ENCODE peak calls at places on chromosomes 6 and 20, in six cellular contexts. R, Z, X, H, T and D are unnamed samples. For H3K4me1, the result is how much of the 10 kb centered on the place peaks cover.

GRCh38 chr6:29947292-29947980 is 5.1 kb downstream of the HLA-A start:
- DNase-seq in R (no peak), T (peak), H (no peak), Z (no peak), X (no peak), D (no peak)

GRCh38 chr6:36442671-36443497 is at the start of the genes KCTD20 and PXT1:
- DNase-seq in X (no peak), T (peak), Z (peak), R (peak), H (peak), D (peak)

GRCh38 chr6:6661684-6662083 is 73.2 kb downstream of the LY86 start:
- DNase-seq in Z (peak), X (no peak), R (no peak), H (peak), T (no peak), D (peak)

GRCh38 chr6:154732824-154733609 is at the start of gene SCAF8:
- DNase-seq in X (no peak), Z (peak), R (peak), H (peak), T (peak), D (peak)

GRCh38 chr6:76072562-76072961 is at the start of gene IMPG1:
- DNase-seq in T (no peak), H (no peak), X (no peak), R (no peak), Z (no peak), D (no peak)

GRCh38 chr20:31835977-31836852 is 9.2 kb downstream of the FOXS1 start:
- DNase-seq in Z (peak), X (no peak), H (peak), T (no peak), R (peak), D (peak)

GRCh38 chr20:46933150-46933549 is 38.5 kb downstream of the EYA2 start:
- DNase-seq in Z (no peak), H (no peak), X (no peak), R (no peak), T (no peak), D (no peak)

GRCh38 chr6:167985911-167986595 is 11.4 kb upstream of the KIF25 start:
- DNase-seq in T (no peak), R (no peak), H (no peak), Z (no peak), X (no peak), D (no peak)

GRCh38 chr6:45369870-45370269 is 7.9 kb downstream of the SUPT3H start:
- DNase-seq in R (no peak), H (peak), X (no peak), Z (no peak), T (no peak), D (no peak)

GRCh38 chr20:45060341-45060740 is 40.6 kb downstream of the KCNS1 start:
- DNase-seq in Z (no peak), R (no peak), X (no peak), T (no peak), H (no peak), D (no peak)

GRCh38 chr6:106486236-106486635 is 125.7 kb downstream of the CRYBG1 start:
- DNase-seq in Z (no peak), T (no peak), H (peak), X (no peak), R (no peak), D (no peak)

GRCh38 chr20:8435251-8436035 is 303.4 kb downstream of the PLCB1 start:
- DNase-seq in X (no peak), R (no peak), Z (no peak), T (no peak), H (no peak), D (no peak)

GRCh38 chr20:35492352-35492751 is 37.0 kb downstream of the CEP250 start:
- DNase-seq in Z (no peak), X (no peak), R (no peak), T (no peak), H (no peak), D (no peak)

GRCh38 chr20:2805682-2806350 is 5.4 kb upstream of the CPXM1 start:
- DNase-seq in T (no peak), R (no peak), X (no peak), Z (no peak), H (peak), D (no peak)

GRCh38 chr20:10919549-10920140 is 245.8 kb upstream of the JAG1 start:
- DNase-seq in T (no peak), H (peak), Z (no peak), X (no peak), R (no peak), D (no peak)

DNA sequence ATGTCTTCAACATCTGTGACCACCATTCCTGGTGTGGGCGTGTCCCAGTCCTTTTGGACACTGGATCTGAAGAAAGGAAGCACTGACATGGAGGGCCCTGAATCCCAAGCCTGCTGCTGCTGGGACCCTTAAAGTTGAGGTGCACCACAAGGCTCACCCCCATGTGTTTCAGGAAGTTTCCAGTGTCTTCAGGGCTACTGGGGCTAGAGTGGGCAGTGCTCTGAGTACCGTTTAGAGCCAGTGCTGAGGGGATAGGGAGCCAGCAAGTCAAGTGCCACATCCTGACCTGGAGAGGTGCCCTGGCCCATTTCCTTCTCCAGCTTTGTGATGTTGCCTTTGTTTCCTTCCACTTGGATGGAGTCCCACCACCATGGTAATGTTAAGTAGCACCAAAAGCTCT is 687 bp upstream of the DEF6 start:
- DNase-seq in Z (no peak), X (no peak), H (no peak), R (no peak), T (no peak), D (no peak)
- H3K4me1 ChIP-seq in Z (under half), X (under half), H (under half), R (under half), T (under half), D (under half)

DNA sequence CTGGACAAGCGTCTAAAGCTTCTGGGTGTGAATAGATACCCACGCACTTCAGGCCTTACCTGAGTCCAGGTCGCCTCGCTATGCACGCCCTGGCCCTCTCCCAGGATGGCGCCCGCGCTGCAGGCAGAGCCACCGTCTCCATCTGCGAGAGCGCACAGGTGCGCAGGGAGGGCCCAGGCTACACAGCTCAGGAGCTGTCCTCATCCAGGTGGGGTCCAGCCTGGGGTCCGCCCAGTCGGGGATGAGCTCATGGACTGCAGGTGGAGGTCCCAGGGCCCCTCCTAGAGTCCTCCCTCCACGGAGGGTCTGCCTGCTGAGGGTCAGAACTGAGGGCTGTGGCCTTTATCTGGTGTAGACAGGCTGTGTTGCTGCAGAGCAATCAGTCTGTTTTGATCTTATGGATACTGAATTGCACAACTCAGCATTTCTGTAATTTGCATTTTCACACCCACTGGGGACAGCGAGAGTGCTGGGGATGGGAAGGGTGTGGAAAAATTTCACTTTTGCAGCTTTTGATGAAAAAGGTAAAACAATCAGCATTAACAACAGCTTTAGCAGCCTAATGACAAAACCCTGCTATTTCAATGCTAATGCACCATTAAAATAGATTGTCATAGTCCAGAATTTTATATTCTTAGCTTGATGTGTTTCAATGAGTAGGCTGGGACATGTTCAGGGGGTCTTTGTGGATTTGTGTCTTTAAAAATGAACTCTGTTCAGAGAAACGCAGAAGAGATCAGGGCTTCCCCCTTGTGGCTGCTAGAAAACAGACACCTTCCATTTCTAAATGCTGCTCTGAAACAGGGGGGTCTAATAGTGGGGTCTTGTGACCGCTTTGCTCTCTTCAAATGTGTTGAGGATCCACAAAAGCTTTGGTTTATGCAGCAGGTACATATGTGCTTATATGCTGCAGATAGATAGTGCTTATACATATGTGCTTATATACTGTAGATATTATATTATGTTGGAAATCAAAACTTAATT is 77.8 kb upstream of the PHACTR3 start:
- DNase-seq in X (no peak), T (no peak), H (no peak), R (peak), Z (no peak), D (no peak)
- H3K4me1 ChIP-seq in X (under half), T (under half), H (under half), R (under half), Z (under half), D (under half)

GRCh38 chr6:169809386-169809785 is 58.0 kb downstream of the ERMARD start:
- DNase-seq in R (no peak), Z (no peak), X (no peak), H (no peak), T (no peak), D (no peak)

GRCh38 chr6:169808608-169808967 is 57.2 kb downstream of the ERMARD start:
- DNase-seq in R (no peak), X (no peak), H (no peak), T (no peak), Z (no peak), D (no peak)

GRCh38 chr6:169807219-169807618 is 55.8 kb downstream of the ERMARD start:
- DNase-seq in T (peak), R (no peak), H (no peak), Z (no peak), X (no peak), D (no peak)

GRCh38 chr6:169806718-169807117 is 55.3 kb downstream of the ERMARD start:
- DNase-seq in R (no peak), Z (no peak), X (no peak), T (peak), H (no peak), D (peak)

DNA sequence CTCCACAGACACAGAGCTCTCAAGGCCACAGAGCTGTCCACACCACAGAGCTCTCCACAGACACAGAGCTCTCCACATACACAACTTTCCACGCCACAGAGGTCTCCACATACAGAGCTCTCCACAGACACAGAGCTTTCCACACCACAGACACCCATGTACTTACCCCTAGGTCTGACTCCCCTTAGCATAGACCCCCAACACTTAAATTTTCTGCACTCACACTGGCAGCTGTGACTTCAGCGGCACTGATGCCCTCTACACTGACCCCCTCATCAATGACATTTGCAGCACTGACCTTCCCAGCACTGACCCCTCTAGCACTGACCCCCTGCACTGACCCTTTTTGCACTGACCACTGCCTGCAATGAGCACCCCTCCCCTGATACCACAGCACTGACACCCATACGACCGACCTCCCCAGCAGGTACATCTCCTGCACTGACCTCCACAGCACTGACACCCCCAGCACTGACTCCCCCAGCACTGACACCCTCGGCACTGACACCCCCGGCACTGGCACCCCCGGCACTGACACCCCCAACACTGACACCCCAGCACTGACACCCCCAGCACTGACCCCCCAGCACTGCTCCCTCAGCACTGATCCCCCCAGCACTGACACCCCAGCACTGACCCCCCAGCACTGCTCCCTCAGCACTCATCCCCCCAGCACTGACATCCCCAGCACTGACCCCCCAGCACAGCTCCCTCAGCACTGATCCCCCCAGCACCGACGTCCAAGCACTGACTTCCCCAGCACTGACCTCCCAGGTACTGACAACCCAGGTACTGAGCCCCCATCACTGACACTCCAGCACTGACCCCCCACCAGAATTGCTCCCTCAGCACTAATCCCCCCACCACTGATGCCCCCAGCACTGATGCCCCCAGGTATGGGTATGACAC is 56.5 kb downstream of the ERMARD start:
- DNase-seq in R (no peak), X (no peak), Z (peak), T (no peak), H (no peak), D (peak)
- H3K4me1 ChIP-seq in R (under half), X (under half), Z (under half), T (half or more), H (under half), D (under half)

GRCh38 chr6:9335470-9335869 is 900.1 kb upstream of the SLC35B3 start:
- DNase-seq in X (no peak), H (no peak), T (no peak), R (no peak), Z (no peak), D (no peak)
- H3K4me1 ChIP-seq in X (under half), H (under half), T (under half), R (under half), Z (under half), D (under half)

DNA sequence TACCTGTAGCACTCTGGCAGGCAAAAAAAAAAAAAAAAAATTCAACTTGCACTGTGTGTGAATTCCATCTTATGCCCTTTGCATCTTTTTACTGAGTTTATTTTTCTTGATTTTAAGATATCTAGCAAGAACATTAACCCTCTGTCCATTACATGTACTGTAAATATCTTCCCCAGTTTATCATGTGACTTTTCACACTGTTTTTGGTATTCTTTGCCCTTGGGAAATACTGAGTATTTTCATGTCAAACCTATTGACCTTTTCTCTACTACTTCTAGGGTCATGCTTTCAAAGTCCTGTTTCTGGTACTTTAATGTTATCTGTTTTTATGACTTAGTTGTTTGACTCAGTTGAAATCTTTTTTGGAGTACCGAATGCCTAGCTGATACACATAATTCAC is 843 bp upstream of the HUS1B start:
- DNase-seq in X (no peak), Z (no peak), H (no peak), T (no peak), R (no peak), D (no peak)
- H3K4me1 ChIP-seq in X (under half), Z (under half), H (under half), T (under half), R (under half), D (under half)

DNA sequence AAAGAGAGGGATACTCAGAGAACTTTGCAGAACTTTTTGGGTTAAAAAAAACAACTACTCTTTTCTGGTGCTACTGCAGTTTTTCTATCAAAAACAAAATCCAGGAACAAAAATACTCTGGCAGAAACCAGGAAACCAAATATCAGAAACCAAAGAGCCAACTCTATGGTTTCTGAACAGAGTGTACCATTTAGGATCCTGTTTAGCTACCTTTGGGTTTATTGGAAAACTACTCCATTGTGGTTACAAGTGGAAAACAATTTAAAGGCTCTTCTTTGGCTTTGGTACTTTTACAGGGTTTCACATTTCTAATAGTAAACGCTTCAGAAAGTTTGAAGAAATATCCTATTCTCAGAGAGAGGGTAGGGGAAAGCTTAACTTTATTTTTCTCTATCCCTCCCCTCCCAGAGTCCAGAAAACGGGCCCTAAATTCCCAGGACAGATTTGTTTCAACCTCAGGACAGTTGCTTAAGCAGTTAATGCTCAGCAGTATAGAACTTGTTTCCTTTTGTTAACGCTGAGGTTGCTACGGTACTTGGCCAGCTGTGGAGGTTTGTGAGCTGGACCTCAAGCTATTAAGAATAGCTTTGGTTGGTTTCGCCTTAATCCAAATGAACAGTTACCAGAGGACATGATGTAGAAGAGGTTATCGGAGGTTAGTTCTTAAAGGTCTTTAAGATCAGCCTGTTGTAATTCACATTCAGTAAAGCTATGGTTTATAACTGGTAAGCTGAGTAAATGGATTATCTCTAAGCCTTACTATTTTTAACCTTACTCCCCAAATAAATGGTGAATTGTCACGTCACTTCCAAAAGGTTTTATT is 47.9 kb downstream of the FOXO3 start:
- DNase-seq in T (no peak), H (no peak), R (no peak), Z (no peak), X (no peak), D (no peak)
- H3K4me1 ChIP-seq in T (under half), H (under half), R (under half), Z (under half), X (under half), D (under half)